ENCODE peak calls at places on chromosomes 2 and 18, in five cellular contexts. U is mesothelial cell of epicardium, I is DND-41, K is GM13976, O is dermis microvascular lymphatic vessel endothelial cell. C is an unnamed sample.

GRCh38 chr2:98378901-98379300 is 32.6 kb downstream of the CNGA3 start:
- DNase-seq in U (no peak), I (no peak), K (no peak), O (no peak), C (no peak)

GRCh38 chr18:74381621-74382350 is 66.1 kb downstream of the C18orf63 start:
- DNase-seq in U (no peak), I (no peak), K (no peak), O (no peak), C (no peak)

GRCh38 chr2:48400553-48401179 is 129.3 kb upstream of the STON1 start:
- DNase-seq in U (no peak), I (no peak), K (no peak), O (no peak), C (no peak)

GRCh38 chr2:20675701-20676352 is 8.9 kb downstream of the GDF7 start:
- DNase-seq in U (no peak), I (peak), K (peak), O (no peak), C (peak)

GRCh38 chr2:160581035-160581434 is 87.4 kb upstream of the RBMS1 start:
- DNase-seq in U (no peak), I (no peak), K (no peak), O (no peak), C (no peak)

GRCh38 chr18:79465392-79465991 is 69.8 kb downstream of the NFATC1 start:
- DNase-seq in U (no peak), I (no peak), K (peak), O (no peak), C (no peak)

GRCh38 chr2:120245520-120245835 is 7.2 kb upstream of the RALB start:
- DNase-seq in U (peak), I (no peak), K (no peak), O (no peak), C (peak)

GRCh38 chr2:207474871-207475485 is 54.8 kb upstream of the CREB1 start:
- DNase-seq in U (peak), I (peak), K (peak), O (peak), C (peak)

GRCh38 chr18:58254873-58255511 is 211.0 kb downstream of the NEDD4L start:
- DNase-seq in U (no peak), I (no peak), K (no peak), O (no peak), C (no peak)

GRCh38 chr2:68387408-68388350 is 22.6 kb downstream of the PLEK start:
- DNase-seq in U (no peak), I (no peak), K (peak), O (no peak), C (no peak)

GRCh38 chr2:9473308-9473984 is 905 bp upstream of the IAH1 start:
- DNase-seq in U (no peak), I (no peak), K (no peak), O (no peak), C (no peak)

GRCh38 chr2:227456772-227457171 is 15.2 kb upstream of the AGFG1 start:
- DNase-seq in U (no peak), I (no peak), K (no peak), O (no peak), C (no peak)

GRCh38 chr2:160278889-160279196 is 78.8 kb upstream of the ITGB6 start:
- DNase-seq in U (no peak), I (no peak), K (no peak), O (no peak), C (no peak)

GRCh38 chr2:113376935-113377445 is 60.5 kb upstream of the ZNG1B start:
- DNase-seq in U (no peak), I (no peak), K (peak), O (no peak), C (no peak)

GRCh38 chr2:241067501-241068135 is 34.5 kb downstream of the MTERF4 start:
- DNase-seq in U (no peak), I (no peak), K (no peak), O (no peak), C (no peak)

GRCh38 chr18:24395049-24395780 is 2.4 kb downstream of the OSBPL1A start:
- DNase-seq in U (no peak), I (no peak), K (no peak), O (no peak), C (no peak)

GRCh38 chr2:54935389-54935788 is 114.9 kb downstream of the RTN4 start:
- DNase-seq in U (no peak), I (no peak), K (no peak), O (no peak), C (no peak)

GRCh38 chr2:72236445-72237067 is 88.9 kb upstream of the CYP26B1 start:
- DNase-seq in U (no peak), I (no peak), K (no peak), O (no peak), C (no peak)

GRCh38 chr18:55321268-55322175 is 266.5 kb downstream of the TCF4 start:
- DNase-seq in U (peak), I (no peak), K (peak), O (peak), C (peak)

GRCh38 chr2:186572705-186573104 is 17.2 kb upstream of the ITGAV start:
- DNase-seq in U (no peak), I (no peak), K (no peak), O (no peak), C (no peak)

GRCh38 chr2:169711751-169712509 is 17.7 kb downstream of the PHOSPHO2 start:
- DNase-seq in U (no peak), I (no peak), K (no peak), O (peak), C (no peak)

GRCh38 chr2:43333656-43334144 is 107.3 kb upstream of the ZFP36L2 start:
- DNase-seq in U (no peak), I (no peak), K (no peak), O (no peak), C (no peak)

GRCh38 chr2:190405069-190405468 is 3.1 kb upstream of the MFSD6 start:
- DNase-seq in U (no peak), I (no peak), K (no peak), O (no peak), C (no peak)

C was measured in Caco-2.